ENCODE peak calls at places on chromosomes 4 and X, in four cellular contexts. G is Peyer's patch, I is IMR-90, R is cardiac fibroblast. X is an unnamed sample.

GRCh38 chrX:40996886-40997530 is 88.2 kb upstream of the USP9X start:
- DNase-seq in G (no peak), I (peak; percentile 81), R (peak; percentile 86), X (no peak)

GRCh38 chr4:47662975-47663374 is 174.9 kb downstream of the CORIN start:
- DNase-seq in G (no peak), I (no peak), R (peak; percentile 23), X (no peak)

GRCh38 chr4:175998782-175999181 is 66.9 kb upstream of the WDR17 start:
- DNase-seq in G (no peak), I (no peak), R (peak; percentile 5), X (no peak)

GRCh38 chr4:155073852-155074251 is 134.6 kb upstream of the NPY2R start:
- DNase-seq in G (no peak), I (no peak), R (no peak), X (no peak)

GRCh38 chrX:47831788-47832187 is 4.9 kb upstream of the ZNF81 start:
- DNase-seq in G (peak; percentile 52), I (peak; percentile 18), R (peak; percentile 55), X (peak; percentile 16)

GRCh38 chr4:184899261-184900134 is 73.7 kb upstream of the ACSL1 start:
- DNase-seq in G (no peak), I (peak; percentile 8), R (peak; percentile 22), X (no peak)

GRCh38 chrX:16745102-16745501 is 25.7 kb downstream of the SYAP1 start:
- DNase-seq in G (no peak), I (no peak), R (no peak), X (no peak)

GRCh38 chrX:44903107-44903506 is 30.1 kb downstream of the KDM6A start:
- DNase-seq in G (no peak), I (peak; percentile 78), R (peak; percentile 81), X (no peak)

GRCh38 chr4:73948990-73949706 is 32.7 kb downstream of the PF4 start:
- DNase-seq in G (no peak), I (no peak), R (no peak), X (no peak)

GRCh38 chrX:6184900-6185515 is 43.7 kb downstream of the NLGN4X start:
- DNase-seq in G (no peak), I (no peak), R (peak; percentile 0), X (no peak)

GRCh38 chr4:40916880-40917279 is 167.1 kb downstream of the NSUN7 start:
- DNase-seq in G (no peak), I (no peak), R (peak; percentile 52), X (no peak)

GRCh38 chrX:10722804-10723364 is 102.5 kb upstream of the MID1 start:
- DNase-seq in G (no peak), I (peak; percentile 67), R (peak; percentile 62), X (no peak)

GRCh38 chr4:10629394-10629793 is 55.2 kb downstream of the CLNK start:
- DNase-seq in G (no peak), I (no peak), R (no peak), X (no peak)

GRCh38 chr4:168076989-168077725 is 15.2 kb upstream of the ANXA10 start:
- DNase-seq in G (no peak), I (peak; percentile 71), R (peak; percentile 89), X (peak; percentile 63)

GRCh38 chrX:150038977-150039599 is 100.8 kb upstream of the EOLA2 start:
- DNase-seq in G (no peak), I (peak; percentile 45), R (peak; percentile 42), X (no peak)

GRCh38 chrX:133921084-133921483 is 64.3 kb downstream of the GPC3 start:
- DNase-seq in G (no peak), I (no peak), R (no peak), X (no peak)

GRCh38 chrX:133923548-133923947 is 61.8 kb downstream of the GPC3 start:
- DNase-seq in G (no peak), I (no peak), R (no peak), X (no peak)

GRCh38 chrX:133923113-133923512 is 62.3 kb downstream of the GPC3 start:
- DNase-seq in G (no peak), I (no peak), R (no peak), X (no peak)

GRCh38 chrX:133922390-133922772 is 63.0 kb downstream of the GPC3 start:
- DNase-seq in G (no peak), I (no peak), R (no peak), X (no peak)

GRCh38 chrX:133921764-133922389 is 63.5 kb downstream of the GPC3 start:
- DNase-seq in G (peak; percentile 68), I (peak; percentile 5), R (peak; percentile 1), X (peak; percentile 24)
- TF ChIP-seq CTCF in G (no peak), I (peak; percentile 33), R (peak; percentile 21), X (peak; percentile 65)

DNA sequence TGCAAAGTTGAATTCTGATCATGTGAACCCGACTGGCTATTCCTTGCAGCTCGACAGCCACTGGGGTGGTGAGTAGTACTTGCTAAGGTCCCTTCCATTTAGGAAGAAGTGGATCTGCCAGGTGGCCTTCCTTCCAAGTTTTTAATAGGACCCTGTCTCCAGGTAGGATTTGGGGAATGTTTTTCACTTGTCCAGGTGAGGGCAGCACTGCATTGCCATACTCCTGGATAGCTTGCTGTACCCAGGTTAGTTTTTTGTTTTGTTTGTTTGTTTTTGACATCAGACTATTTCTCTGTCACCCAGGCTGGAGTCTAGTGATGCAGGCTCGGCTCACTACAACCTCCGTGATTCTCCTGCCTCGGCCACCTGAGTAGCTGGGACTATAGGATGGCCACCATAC is 29.8 kb downstream of the SAGE1 start:
- DNase-seq in G (no peak), I (no peak), R (peak; percentile 0), X (no peak)
- TF ChIP-seq CTCF in G (no peak), I (no peak), R (no peak), X (no peak)

DNA sequence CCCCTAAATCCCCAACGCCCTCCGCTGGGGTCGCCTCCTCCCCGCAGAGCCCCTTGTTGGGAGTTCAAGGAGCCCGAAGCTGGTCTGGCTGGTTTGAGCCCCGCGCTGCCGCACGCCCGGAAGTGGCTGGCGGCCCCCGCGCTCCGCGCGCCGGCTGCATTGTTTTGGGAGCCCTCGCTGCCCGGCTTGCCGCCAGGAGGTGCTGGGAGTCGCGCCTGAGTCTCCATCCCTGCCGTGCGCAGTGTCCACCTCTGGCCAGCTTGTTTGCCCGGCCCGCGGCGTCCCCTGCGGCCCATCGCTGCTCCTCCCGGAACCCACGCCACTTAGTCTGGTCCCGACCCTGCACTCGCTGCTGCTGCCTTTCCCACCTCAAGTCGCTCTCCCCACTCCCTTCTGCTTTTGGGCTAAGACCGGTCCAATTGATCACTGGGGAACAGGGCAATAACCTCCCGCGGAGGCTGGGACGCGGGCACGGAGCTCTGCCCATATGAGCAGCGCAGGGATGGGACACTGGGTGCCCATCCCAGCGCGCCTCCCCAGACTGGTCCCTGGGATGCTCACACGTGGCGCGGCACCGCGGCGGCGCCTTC is 2.2 kb upstream of the SFRP2 start:
- DNase-seq in G (no peak), I (no peak), R (peak; percentile 42), X (peak; percentile 58)
- TF ChIP-seq CTCF in G (no peak), I (no peak), R (peak; percentile 29), X (peak; percentile 53)

DNA sequence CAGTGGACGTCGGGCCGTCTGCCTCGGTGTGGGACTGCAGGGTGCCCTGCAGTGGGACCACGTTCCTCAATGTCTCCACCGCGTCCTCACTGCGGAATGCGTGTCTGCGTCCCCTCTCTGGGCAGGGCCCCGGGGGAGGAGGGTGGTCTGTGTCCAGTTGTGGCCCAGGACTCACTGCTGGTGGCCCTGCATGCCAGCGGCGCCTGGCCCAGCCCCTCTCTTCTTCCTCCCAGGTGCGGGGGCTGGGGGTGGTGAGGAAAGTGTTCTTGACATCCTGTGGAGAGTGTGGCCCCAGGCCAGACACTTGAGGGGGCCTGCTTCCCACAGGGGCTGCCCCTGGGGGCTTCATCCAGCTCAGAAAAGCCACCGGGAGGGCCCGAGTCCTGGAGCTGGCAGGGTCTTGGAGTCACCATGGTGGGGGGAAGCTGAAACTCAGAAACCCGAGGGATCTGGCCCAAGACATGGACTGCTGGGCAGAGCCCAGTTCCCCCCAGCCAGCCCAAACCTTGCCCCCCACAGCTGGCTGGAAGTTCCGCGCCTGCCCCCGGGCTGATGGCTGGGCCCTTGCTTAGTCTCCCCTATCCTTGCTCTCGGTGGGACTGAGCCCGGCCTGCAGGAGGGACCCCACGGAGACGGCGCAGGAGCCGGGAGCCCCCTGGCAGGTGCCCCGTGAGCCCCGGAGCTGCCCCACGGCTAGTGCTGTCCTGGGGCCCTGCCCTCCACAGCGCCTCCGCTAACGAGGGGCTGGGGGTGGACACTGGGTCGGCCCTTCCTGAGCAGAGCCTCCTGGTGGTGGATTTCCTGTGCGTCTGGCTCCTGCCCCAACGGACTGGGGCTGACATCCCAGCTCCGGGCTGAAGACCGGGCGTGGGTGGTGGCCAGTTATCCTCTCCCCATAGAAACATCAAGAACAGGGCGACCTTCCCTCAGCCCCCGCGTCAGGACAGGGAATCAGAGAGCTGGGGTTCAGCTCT is 2.9 kb downstream of the DOK7 start:
- DNase-seq in G (no peak), I (no peak), R (no peak), X (no peak)
- TF ChIP-seq CTCF in G (no peak), I (peak; percentile 14), R (peak; percentile 18), X (peak; percentile 47)

GRCh38 chr4:110411599-110412011 is 64.3 kb upstream of the ENPEP start:
- DNase-seq in G (no peak), I (no peak), R (no peak), X (no peak)

GRCh38 chr4:110415451-110415850 is 60.5 kb upstream of the ENPEP start:
- DNase-seq in G (no peak), I (no peak), R (no peak), X (no peak)

GRCh38 chr4:110417151-110417550 is 58.8 kb upstream of the ENPEP start:
- DNase-seq in G (no peak), I (no peak), R (no peak), X (no peak)

GRCh38 chr4:110414590-110414989 is 61.4 kb upstream of the ENPEP start:
- DNase-seq in G (no peak), I (no peak), R (no peak), X (no peak)

DNA sequence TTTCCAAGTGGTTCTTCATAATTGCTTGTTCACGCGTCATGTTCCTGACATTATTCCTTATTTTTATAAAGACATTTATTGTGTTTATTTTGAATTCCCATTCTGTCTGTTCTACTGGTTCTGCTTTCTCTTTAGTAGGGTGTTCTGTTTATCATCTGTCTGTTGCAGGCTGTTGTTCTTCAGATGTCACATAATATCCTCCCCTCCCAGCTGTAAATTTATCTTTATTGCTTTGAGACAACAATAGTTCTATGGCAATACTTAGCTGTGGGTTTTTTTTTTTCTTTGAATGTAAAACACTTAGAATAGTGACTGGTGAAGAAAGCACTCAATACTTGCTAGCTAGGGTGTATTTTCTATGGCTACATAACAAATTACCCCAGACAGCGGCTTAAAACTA is 63.6 kb upstream of the ENPEP start:
- DNase-seq in G (no peak), I (no peak), R (no peak), X (no peak)
- TF ChIP-seq CTCF in G (no peak), I (no peak), R (no peak), X (no peak)

GRCh38 chr4:159384619-159385018 is 281.7 kb downstream of the RAPGEF2 start:
- DNase-seq in G (no peak), I (no peak), R (peak; percentile 27), X (no peak)
- TF ChIP-seq CTCF in G (no peak), I (peak; percentile 45), R (no peak), X (no peak)

DNA sequence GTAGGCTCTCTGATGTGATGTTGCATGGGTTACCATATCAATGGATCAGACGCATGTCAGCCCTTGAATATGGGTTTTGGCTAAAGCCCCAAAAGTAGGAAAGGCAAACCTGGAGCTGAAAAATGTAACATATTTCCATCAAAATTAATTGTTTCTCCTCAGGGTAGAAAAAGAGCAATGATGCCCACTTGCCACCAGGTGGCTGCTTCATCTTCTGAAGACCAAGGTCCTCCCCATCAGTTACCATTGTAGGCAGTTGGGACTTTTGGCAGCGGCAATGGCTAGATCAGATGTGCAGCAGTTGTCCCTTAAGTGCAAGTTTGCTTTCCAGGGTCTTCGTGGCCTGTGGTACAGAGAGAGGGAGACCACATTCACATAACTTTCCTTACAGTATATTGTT is 118.2 kb downstream of the NAF1 start:
- DNase-seq in G (no peak), I (peak; percentile 19), R (peak; percentile 58), X (no peak)
- TF ChIP-seq CTCF in G (no peak), I (peak; percentile 59), R (peak; percentile 52), X (peak; percentile 56)

X was measured in progenitor cell of endocrine pancreas.